ENCODE peak calls at places on chromosomes 16 and 17, in eight cellular contexts. H, P, R, C, K, O, E and W are unnamed samples.

GRCh38 chr16:57042157-57043111 is 49.9 kb upstream of the CPNE2 start:
- DNase-seq in H (peak), P (no peak), R (no peak), C (peak), K (peak), O (no peak), E (no peak), W (no peak)

GRCh38 chr17:79834575-79835469 is 4.4 kb downstream of the CBX4 start:
- DNase-seq in H (peak), P (no peak), R (no peak), C (peak), K (no peak), O (no peak), E (peak), W (no peak)

GRCh38 chr17:10205549-10206185 is 7.3 kb upstream of the GAS7 start:
- DNase-seq in H (peak), P (no peak), R (no peak), C (peak), K (no peak), O (no peak), E (no peak), W (no peak)

GRCh38 chr16:86090461-86091170 is 191.7 kb downstream of the IRF8 start:
- DNase-seq in H (no peak), P (no peak), R (no peak), C (no peak), K (no peak), O (no peak), E (no peak), W (no peak)

GRCh38 chr17:182164-182751 is 808 bp upstream of the DOC2B start:
- DNase-seq in H (no peak), P (peak), R (no peak), C (no peak), K (no peak), O (no peak), E (no peak), W (no peak)

GRCh38 chr17:37305406-37305905 is 70.3 kb upstream of the C17orf78 start:
- DNase-seq in H (no peak), P (no peak), R (no peak), C (no peak), K (no peak), O (no peak), E (no peak), W (no peak)

GRCh38 chr16:69031877-69032301 is 73.6 kb upstream of the HAS3 start:
- DNase-seq in H (no peak), P (peak), R (no peak), C (no peak), K (no peak), O (no peak), E (peak), W (peak)

GRCh38 chr16:65386707-65387106 is 264.8 kb upstream of the CDH11 start:
- DNase-seq in H (no peak), P (no peak), R (no peak), C (no peak), K (no peak), O (no peak), E (no peak), W (no peak)

GRCh38 chr17:17510456-17511292 is 14.5 kb upstream of the RASD1 start:
- DNase-seq in H (no peak), P (no peak), R (no peak), C (no peak), K (no peak), O (no peak), E (no peak), W (no peak)

GRCh38 chr16:30185141-30185682 is 1.8 kb downstream of the CORO1A start:
- DNase-seq in H (no peak), P (no peak), R (no peak), C (peak), K (no peak), O (no peak), E (no peak), W (no peak)

GRCh38 chr16:66603537-66604375 is 748 bp upstream of the CMTM3 start:
- DNase-seq in H (peak), P (no peak), R (no peak), C (peak), K (no peak), O (no peak), E (peak), W (peak)

GRCh38 chr17:34542700-34543336 is 36.6 kb upstream of the TMEM132E start:
- DNase-seq in H (peak), P (no peak), R (no peak), C (peak), K (no peak), O (no peak), E (peak), W (peak)

GRCh38 chr17:69812240-69812837 is 262.7 kb upstream of the KCNJ16 start:
- DNase-seq in H (no peak), P (no peak), R (no peak), C (no peak), K (no peak), O (no peak), E (peak), W (no peak)

GRCh38 chr16:17299790-17300189 is 171.0 kb downstream of the XYLT1 start:
- DNase-seq in H (no peak), P (no peak), R (no peak), C (no peak), K (no peak), O (no peak), E (no peak), W (no peak)